ENCODE peak calls at places on chromosomes 4 and X, in nine cellular contexts. U, V, R, S, M, H, N, T and K are unnamed samples.

GRCh38 chrX:8783100-8784098 is 17.8 kb downstream of the FAM9A start:
- DNase-seq in R (no peak), M (peak), H (no peak), N (peak), S (no peak), T (peak), U (no peak), V (no peak), K (no peak)

GRCh38 chr4:74934016-74934821 is 1.3 kb downstream of the PARM1 start:
- DNase-seq in V (no peak), R (no peak), T (no peak), M (peak), N (peak), H (no peak), U (no peak), S (peak), K (peak)

GRCh38 chrX:55663584-55663983 is 40.4 kb downstream of the FOXR2 start:
- DNase-seq in N (no peak), U (no peak), V (no peak), H (no peak), M (no peak), R (no peak), T (no peak), S (no peak), K (no peak)

GRCh38 chrX:14420876-14421275 is 108.5 kb upstream of the GLRA2 start:
- DNase-seq in N (no peak), U (no peak), S (no peak), H (no peak), M (no peak), V (no peak), R (no peak), T (no peak), K (no peak)

GRCh38 chrX:154607370-154607769 is 11.7 kb downstream of the CTAG1B start:
- DNase-seq in T (no peak), S (no peak), R (no peak), H (no peak), M (no peak), U (no peak), N (no peak), V (no peak), K (no peak)

GRCh38 chr4:186765138-186765537 is 41.5 kb upstream of the FAT1 start:
- DNase-seq in V (no peak), T (no peak), N (peak), S (no peak), M (peak), H (no peak), U (no peak), R (peak), K (no peak)

GRCh38 chr4:6716018-6716911 is at the start of gene BLOC1S4:
- DNase-seq in V (peak), H (peak), M (peak), S (peak), T (peak), U (peak), N (peak), R (peak), K (peak)

GRCh38 chr4:158169931-158170690 is 2.7 kb downstream of the GASK1B start:
- DNase-seq in M (no peak), S (no peak), N (no peak), V (no peak), R (peak), U (no peak), H (no peak), T (no peak), K (no peak)

GRCh38 chr4:176769519-176769918 is 23.2 kb downstream of the VEGFC start:
- DNase-seq in N (peak), R (peak), H (no peak), T (no peak), U (no peak), M (no peak), V (no peak), S (no peak), K (no peak)

GRCh38 chr4:118927976-118928375 is 39.3 kb downstream of the SYNPO2 start:
- DNase-seq in V (no peak), R (no peak), M (no peak), T (no peak), H (no peak), N (no peak), S (no peak), U (no peak), K (no peak)

GRCh38 chrX:129925305-129926092 is 19.5 kb downstream of the UTP14A start:
- DNase-seq in T (peak), V (no peak), N (peak), H (peak), S (peak), M (peak), U (peak), R (peak), K (peak)

GRCh38 chrX:15398874-15399273 is 14.7 kb upstream of the VEGFD start:
- DNase-seq in U (no peak), V (no peak), H (no peak), M (no peak), S (no peak), T (no peak), R (no peak), N (no peak), K (no peak)

GRCh38 chr4:14716622-14717021 is 285.7 kb upstream of the CPEB2 start:
- DNase-seq in T (no peak), S (no peak), M (no peak), H (no peak), N (no peak), U (no peak), V (no peak), R (no peak), K (no peak)

GRCh38 chr4:137421796-137422195 is 110.5 kb downstream of the PCDH18 start:
- DNase-seq in U (no peak), T (no peak), H (no peak), M (no peak), V (no peak), N (no peak), R (peak), S (no peak), K (no peak)

GRCh38 chrX:97119474-97120109 is 235.9 kb downstream of the RPA4 start:
- DNase-seq in S (no peak), H (no peak), N (no peak), U (no peak), M (no peak), V (no peak), R (no peak), T (no peak), K (no peak)

GRCh38 chrX:46912673-46913491 is 661 bp downstream of the JADE3 start:
- DNase-seq in V (no peak), S (peak), M (peak), U (no peak), H (peak), R (no peak), N (peak), T (peak), K (peak)

GRCh38 chr4:163901305-163901704 is 406.8 kb downstream of the TMA16 start:
- DNase-seq in S (no peak), R (no peak), M (no peak), V (no peak), U (no peak), T (peak), N (no peak), H (no peak), K (no peak)

GRCh38 chr4:170226288-170226687 is 136.5 kb upstream of the AADAT start:
- DNase-seq in H (no peak), N (no peak), U (no peak), M (peak), V (no peak), R (no peak), T (no peak), S (no peak), K (no peak)

GRCh38 chr4:1471443-1472147 is 65.4 kb upstream of the NKX1-1 start:
- DNase-seq in R (no peak), H (no peak), T (no peak), M (peak), N (no peak), V (no peak), U (no peak), S (peak), K (no peak)

GRCh38 chrX:15758140-15758539 is 20.1 kb downstream of the CA5B start:
- DNase-seq in U (no peak), H (no peak), S (no peak), R (no peak), M (no peak), T (no peak), V (no peak), N (no peak), K (no peak)

GRCh38 chrX:47540754-47541538 is 20.1 kb upstream of the ARAF start:
- DNase-seq in M (peak), T (no peak), N (peak), S (no peak), R (peak), H (no peak), U (no peak), V (no peak), K (no peak)

GRCh38 chr4:2247128-2248043 is 5.5 kb upstream of the HAUS3 start:
- DNase-seq in N (peak), T (no peak), R (no peak), H (no peak), V (no peak), S (peak), U (no peak), M (no peak), K (no peak)